ENCODE peak calls at places on chromosomes 6 and 20, in seven cellular contexts. One of them, this sample, is unnamed.
A peak's percentile ranks its signal among the peaks of the same experiment; 100 is the strongest.

GRCh38 chr6:135520781-135521180 is 23.2 kb upstream of the AHI1 start:
- DNase-seq in suprapubic skin: no peak
- DNase-seq in HepG2: no peak
- DNase-seq in lower leg skin: no peak
- DNase-seq in uterus: no peak
- DNase-seq in A549: no peak
- DNase-seq in sigmoid colon: no peak
- DNase-seq in this sample: no peak

GRCh38 chr6:41638002-41638800 is at the start of gene MDFI:
- DNase-seq in suprapubic skin: no peak
- DNase-seq in HepG2: no peak
- DNase-seq in lower leg skin: no peak
- DNase-seq in uterus: no peak
- DNase-seq in A549: no peak
- DNase-seq in sigmoid colon: no peak
- DNase-seq in this sample: no peak

GRCh38 chr6:6689413-6690143 is 101.1 kb downstream of the LY86 start:
- DNase-seq in suprapubic skin: no peak
- DNase-seq in HepG2: no peak
- DNase-seq in lower leg skin: no peak
- DNase-seq in uterus: peak; percentile 6
- DNase-seq in A549: no peak
- DNase-seq in sigmoid colon: no peak
- DNase-seq in this sample: no peak

GRCh38 chr6:161836643-161837448 is 563.0 kb upstream of the AGPAT4 start:
- DNase-seq in suprapubic skin: no peak
- DNase-seq in HepG2: peak; percentile 35
- DNase-seq in lower leg skin: no peak
- DNase-seq in uterus: no peak
- DNase-seq in A549: peak; percentile 19
- DNase-seq in sigmoid colon: no peak
- DNase-seq in this sample: no peak

GRCh38 chr20:33578510-33578909 is 83.6 kb upstream of the C20orf144 start:
- DNase-seq in suprapubic skin: peak; percentile 81
- DNase-seq in HepG2: no peak
- DNase-seq in lower leg skin: peak; percentile 73
- DNase-seq in uterus: peak; percentile 29
- DNase-seq in A549: no peak
- DNase-seq in sigmoid colon: no peak
- DNase-seq in this sample: no peak

GRCh38 chr20:45097485-45098095 is 3.3 kb downstream of the KCNS1 start:
- DNase-seq in suprapubic skin: no peak
- DNase-seq in HepG2: no peak
- DNase-seq in lower leg skin: no peak
- DNase-seq in uterus: no peak
- DNase-seq in A549: peak; percentile 32
- DNase-seq in sigmoid colon: no peak
- DNase-seq in this sample: no peak

GRCh38 chr20:38723069-38723981 is 961 bp upstream of the SLC32A1 start:
- DNase-seq in suprapubic skin: no peak
- DNase-seq in HepG2: no peak
- DNase-seq in lower leg skin: no peak
- DNase-seq in uterus: no peak
- DNase-seq in A549: no peak
- DNase-seq in sigmoid colon: no peak
- DNase-seq in this sample: peak; percentile 23

GRCh38 chr6:38095054-38095453 is 275.5 kb downstream of the ZFAND3 start:
- DNase-seq in suprapubic skin: no peak
- DNase-seq in HepG2: peak; percentile 26
- DNase-seq in lower leg skin: no peak
- DNase-seq in uterus: no peak
- DNase-seq in A549: no peak
- DNase-seq in sigmoid colon: no peak
- DNase-seq in this sample: no peak

GRCh38 chr20:50625986-50626677 is 65.2 kb downstream of the RIPOR3 start:
- DNase-seq in suprapubic skin: no peak
- DNase-seq in HepG2: peak; percentile 75
- DNase-seq in lower leg skin: no peak
- DNase-seq in uterus: peak; percentile 66
- DNase-seq in A549: peak; percentile 73
- DNase-seq in sigmoid colon: peak; percentile 89
- DNase-seq in this sample: no peak

GRCh38 chr6:135675862-135676261 is 175.6 kb upstream of the PDE7B start:
- DNase-seq in suprapubic skin: no peak
- DNase-seq in HepG2: peak; percentile 22
- DNase-seq in lower leg skin: peak; percentile 21
- DNase-seq in uterus: no peak
- DNase-seq in A549: peak; percentile 59
- DNase-seq in sigmoid colon: no peak
- DNase-seq in this sample: no peak

DNA sequence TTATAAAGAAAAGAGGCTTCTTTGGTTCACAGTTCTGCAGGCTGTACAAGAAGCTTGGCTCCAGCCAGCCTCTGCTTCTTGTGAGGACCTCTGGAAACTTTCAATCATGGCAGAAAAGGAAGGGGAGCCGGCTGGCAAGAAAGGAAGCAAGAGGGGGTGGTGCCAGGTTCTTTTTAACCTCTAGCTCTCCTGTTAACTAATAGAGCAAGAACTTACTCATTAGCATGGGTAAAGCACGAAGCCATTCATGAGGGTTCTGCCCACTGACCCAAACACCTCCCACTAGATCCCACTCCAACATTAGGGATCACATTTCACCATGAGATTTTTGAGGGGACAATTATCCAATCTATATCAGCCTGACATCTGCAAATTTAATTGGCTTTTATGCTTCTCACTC is 347.1 kb downstream of the GRIK2 start:
- DNase-seq in suprapubic skin: no peak
- DNase-seq in HepG2: no peak
- DNase-seq in lower leg skin: no peak
- DNase-seq in uterus: no peak
- DNase-seq in A549: no peak
- DNase-seq in sigmoid colon: no peak
- DNase-seq in this sample: no peak
- TF ChIP-seq POLR2A in suprapubic skin: no peak
- TF ChIP-seq POLR2A in HepG2: no peak
- TF ChIP-seq POLR2A in lower leg skin: no peak
- TF ChIP-seq POLR2A in uterus: no peak
- TF ChIP-seq POLR2A in A549: no peak
- TF ChIP-seq POLR2A in sigmoid colon: no peak
- TF ChIP-seq POLR2A in this sample: no peak

DNA sequence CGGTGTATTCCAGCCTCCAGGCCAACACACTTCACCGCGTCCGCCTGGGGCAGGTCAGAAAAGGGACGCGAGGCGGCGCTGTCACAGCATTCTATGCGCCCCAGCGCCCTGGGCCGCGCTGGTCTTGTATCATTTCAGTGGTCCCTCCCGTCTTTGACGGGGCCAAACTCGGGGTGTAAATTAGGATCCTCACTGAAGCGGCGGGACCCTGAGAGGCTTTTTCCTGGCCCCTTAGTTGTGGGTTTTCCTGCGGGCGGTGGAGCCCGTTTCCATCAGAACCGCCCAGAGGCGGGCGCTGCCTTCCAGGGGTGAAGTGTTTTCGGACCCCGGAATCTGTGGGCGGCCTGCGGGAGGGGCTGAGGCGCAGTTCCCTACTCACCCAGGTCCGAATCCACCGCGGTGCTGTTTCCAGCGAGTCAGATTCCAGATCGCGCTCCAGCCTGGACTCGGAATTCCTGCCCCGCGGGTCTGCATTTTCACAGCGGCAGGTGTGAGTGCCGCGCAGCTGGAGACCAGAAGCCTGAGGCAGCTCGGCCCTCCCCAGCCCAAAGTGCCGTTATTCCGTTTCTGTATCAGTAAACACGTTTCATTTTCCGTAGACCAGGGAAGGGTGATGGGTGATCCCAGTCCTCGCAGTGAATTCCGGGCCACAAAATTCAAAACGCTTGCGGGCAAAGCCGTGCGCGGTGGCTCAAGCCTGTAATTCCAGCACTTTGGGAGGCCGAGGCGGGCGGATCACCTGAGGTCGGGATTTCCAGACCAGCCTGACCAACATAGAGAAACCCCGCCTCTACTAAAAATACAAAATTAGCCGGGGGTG is 3.9 kb upstream of the MICB start:
- DNase-seq in suprapubic skin: peak; percentile 87
- DNase-seq in HepG2: peak; percentile 70
- DNase-seq in lower leg skin: peak; percentile 73
- DNase-seq in uterus: peak; percentile 69
- DNase-seq in A549: peak; percentile 70
- DNase-seq in sigmoid colon: peak; percentile 84
- DNase-seq in this sample: no peak
- TF ChIP-seq POLR2A in suprapubic skin: no peak
- TF ChIP-seq POLR2A in HepG2: no peak
- TF ChIP-seq POLR2A in lower leg skin: no peak
- TF ChIP-seq POLR2A in uterus: no peak
- TF ChIP-seq POLR2A in A549: no peak
- TF ChIP-seq POLR2A in sigmoid colon: no peak
- TF ChIP-seq POLR2A in this sample: no peak

DNA sequence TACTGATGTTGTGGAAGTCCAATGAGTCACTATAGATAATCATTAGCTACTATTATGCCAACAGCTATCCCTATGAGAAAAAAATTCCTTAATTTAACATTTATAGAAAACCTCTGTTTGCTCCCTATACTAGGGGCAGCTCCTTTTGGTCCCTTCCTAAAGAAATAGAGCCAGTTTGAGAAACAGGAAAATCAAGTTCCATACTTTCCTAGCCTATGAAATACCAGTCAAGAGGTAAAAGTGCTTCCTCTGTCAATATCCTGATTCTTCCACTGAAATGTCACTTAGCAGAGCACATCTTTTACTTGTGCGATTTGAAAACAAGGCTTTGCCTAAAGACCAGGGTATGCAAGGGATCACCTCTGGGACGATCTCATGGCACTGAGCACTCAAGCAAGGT is 14.5 kb upstream of the TRIM39 start:
- DNase-seq in suprapubic skin: no peak
- DNase-seq in HepG2: no peak
- DNase-seq in lower leg skin: no peak
- DNase-seq in uterus: no peak
- DNase-seq in A549: no peak
- DNase-seq in sigmoid colon: no peak
- DNase-seq in this sample: no peak
- TF ChIP-seq POLR2A in suprapubic skin: no peak
- TF ChIP-seq POLR2A in HepG2: no peak
- TF ChIP-seq POLR2A in lower leg skin: no peak
- TF ChIP-seq POLR2A in uterus: no peak
- TF ChIP-seq POLR2A in A549: no peak
- TF ChIP-seq POLR2A in sigmoid colon: no peak
- TF ChIP-seq POLR2A in this sample: no peak

GRCh38 chr6:16741112-16742016 is 19.9 kb downstream of the ATXN1 start:
- DNase-seq in suprapubic skin: no peak
- DNase-seq in HepG2: no peak
- DNase-seq in lower leg skin: no peak
- DNase-seq in uterus: no peak
- DNase-seq in A549: no peak
- DNase-seq in sigmoid colon: no peak
- DNase-seq in this sample: no peak
- TF ChIP-seq POLR2A in suprapubic skin: no peak
- TF ChIP-seq POLR2A in HepG2: no peak
- TF ChIP-seq POLR2A in lower leg skin: no peak
- TF ChIP-seq POLR2A in uterus: no peak
- TF ChIP-seq POLR2A in A549: no peak
- TF ChIP-seq POLR2A in sigmoid colon: no peak
- TF ChIP-seq POLR2A in this sample: no peak

DNA sequence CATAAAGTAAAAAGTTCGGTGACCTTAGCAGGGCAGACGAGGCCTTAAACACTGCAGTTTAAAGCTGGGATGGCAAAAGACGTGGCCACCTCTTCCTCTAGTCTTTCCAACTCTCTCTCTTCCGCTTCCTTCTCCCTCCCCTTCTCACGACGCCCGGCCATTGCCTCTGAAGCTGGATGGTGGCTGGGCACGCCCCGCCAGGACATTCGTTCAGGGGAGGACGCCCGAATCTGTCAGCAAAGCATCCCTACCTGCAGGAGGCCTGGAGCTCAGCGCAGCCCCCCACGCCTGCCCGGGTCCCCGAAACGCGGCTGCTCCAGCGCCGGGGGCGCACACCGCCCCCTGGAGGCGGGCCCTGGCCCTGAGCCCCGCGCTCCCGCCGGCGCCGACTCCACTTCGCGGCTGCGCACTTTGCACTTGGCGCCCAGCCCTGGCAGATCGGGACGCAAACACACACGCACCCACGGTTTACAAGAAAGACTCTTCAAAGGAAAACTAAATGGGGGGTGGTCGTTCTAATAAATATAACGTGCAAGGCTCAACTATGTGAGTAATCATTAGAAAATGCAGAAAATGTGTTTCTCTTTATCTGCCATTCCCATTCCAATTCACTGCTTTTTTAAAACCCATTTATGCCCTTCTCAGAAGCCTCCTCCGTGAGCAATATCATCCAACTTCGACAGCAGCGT is 54.7 kb upstream of the FOXC1 start:
- DNase-seq in suprapubic skin: peak; percentile 79
- DNase-seq in HepG2: no peak
- DNase-seq in lower leg skin: peak; percentile 43
- DNase-seq in uterus: peak; percentile 23
- DNase-seq in A549: peak; percentile 70
- DNase-seq in sigmoid colon: peak; percentile 86
- DNase-seq in this sample: peak; percentile 72
- TF ChIP-seq POLR2A in suprapubic skin: no peak
- TF ChIP-seq POLR2A in HepG2: no peak
- TF ChIP-seq POLR2A in lower leg skin: no peak
- TF ChIP-seq POLR2A in uterus: no peak
- TF ChIP-seq POLR2A in A549: peak; percentile 58
- TF ChIP-seq POLR2A in sigmoid colon: no peak
- TF ChIP-seq POLR2A in this sample: no peak

DNA sequence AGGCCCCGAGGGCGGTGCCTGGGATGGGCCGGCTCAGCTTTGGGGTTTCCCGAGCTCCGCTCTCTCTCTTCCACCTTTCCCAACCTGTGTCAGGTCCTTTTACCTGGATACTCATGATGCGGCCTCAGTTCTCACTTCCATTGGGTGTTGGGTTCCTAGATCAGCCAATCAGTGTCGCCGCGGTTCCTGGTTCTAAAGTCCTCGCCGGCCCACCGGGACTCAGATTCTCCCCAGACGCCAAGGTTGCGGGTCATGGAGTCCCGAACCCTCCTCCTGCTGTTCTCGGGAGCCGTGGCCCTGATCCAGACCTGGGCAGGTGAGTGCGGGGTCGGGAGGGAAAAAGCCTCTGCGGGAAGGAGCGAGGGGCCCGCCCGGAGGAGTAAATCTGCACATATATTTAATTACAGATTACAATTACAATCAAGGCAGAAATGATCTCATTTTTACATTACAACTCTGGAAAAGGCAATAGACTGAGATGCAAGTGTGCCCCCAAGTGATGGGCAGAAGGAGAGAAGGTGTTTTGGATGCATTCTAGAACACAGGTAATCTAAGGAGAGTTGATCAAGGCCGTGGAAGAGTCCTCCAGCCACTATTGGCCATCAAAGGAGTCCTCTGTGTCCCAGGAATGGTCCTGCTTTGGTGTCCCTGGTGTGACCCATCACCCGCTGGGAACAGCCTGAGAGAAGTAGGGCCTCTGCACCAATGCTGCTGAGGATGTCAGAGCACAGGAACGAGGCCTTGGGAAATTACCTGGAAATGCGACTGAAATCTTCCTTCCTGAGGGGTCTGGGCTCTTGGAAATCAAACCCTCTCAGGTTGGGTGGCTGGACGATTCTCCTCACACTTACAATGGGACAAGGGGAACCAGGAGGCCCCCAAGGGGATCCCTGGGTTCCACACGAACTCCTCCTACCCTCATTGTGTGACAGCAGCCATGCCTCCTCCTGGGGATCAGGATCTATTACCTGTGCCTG is 34.7 kb upstream of the MICB start:
- DNase-seq in suprapubic skin: peak; percentile 89
- DNase-seq in HepG2: peak; percentile 92
- DNase-seq in lower leg skin: peak; percentile 93
- DNase-seq in uterus: peak; percentile 94
- DNase-seq in A549: peak; percentile 78
- DNase-seq in sigmoid colon: peak; percentile 92
- DNase-seq in this sample: peak; percentile 78
- TF ChIP-seq POLR2A in suprapubic skin: peak; percentile 76
- TF ChIP-seq POLR2A in HepG2: peak; percentile 69
- TF ChIP-seq POLR2A in lower leg skin: no peak
- TF ChIP-seq POLR2A in uterus: peak; percentile 86
- TF ChIP-seq POLR2A in A549: no peak
- TF ChIP-seq POLR2A in sigmoid colon: peak; percentile 70
- TF ChIP-seq POLR2A in this sample: peak; percentile 99

This sample was measured in GM12892.